ENCODE peak calls at places on chromosomes 16 and 17, in six cellular contexts. One of them, this sample, is unnamed.

GRCh38 chr16:50644730-50645129 is 36.4 kb downstream of the SNX20 start:
- DNase-seq in HFF-Myc: no peak
- DNase-seq in tibial nerve: peak
- DNase-seq in MM.1S: peak
- DNase-seq in brain microvascular endothelial cell: peak
- DNase-seq in fibroblast of lung: peak
- DNase-seq in this sample: no peak

GRCh38 chr17:7191571-7192270 is 12.6 kb upstream of the ASGR1 start:
- DNase-seq in HFF-Myc: no peak
- DNase-seq in tibial nerve: peak
- DNase-seq in MM.1S: peak
- DNase-seq in brain microvascular endothelial cell: no peak
- DNase-seq in fibroblast of lung: peak
- DNase-seq in this sample: no peak

GRCh38 chr17:45857977-45858708 is 13.5 kb downstream of the SPPL2C start:
- DNase-seq in HFF-Myc: no peak
- DNase-seq in tibial nerve: peak
- DNase-seq in MM.1S: no peak
- DNase-seq in brain microvascular endothelial cell: peak
- DNase-seq in fibroblast of lung: peak
- DNase-seq in this sample: peak

GRCh38 chr17:57408064-57408811 is 151.9 kb downstream of the MSI2 start:
- DNase-seq in HFF-Myc: no peak
- DNase-seq in tibial nerve: no peak
- DNase-seq in MM.1S: no peak
- DNase-seq in brain microvascular endothelial cell: no peak
- DNase-seq in fibroblast of lung: peak
- DNase-seq in this sample: no peak

GRCh38 chr16:59058261-59058660 is 324.1 kb upstream of the GOT2 start:
- DNase-seq in HFF-Myc: no peak
- DNase-seq in tibial nerve: no peak
- DNase-seq in MM.1S: no peak
- DNase-seq in brain microvascular endothelial cell: no peak
- DNase-seq in fibroblast of lung: no peak
- DNase-seq in this sample: no peak

GRCh38 chr16:85258166-85258565 is 145.9 kb upstream of the CIBAR2 start:
- DNase-seq in HFF-Myc: no peak
- DNase-seq in tibial nerve: no peak
- DNase-seq in MM.1S: no peak
- DNase-seq in brain microvascular endothelial cell: no peak
- DNase-seq in fibroblast of lung: no peak
- DNase-seq in this sample: no peak

GRCh38 chr17:47223007-47223406 is 13.9 kb downstream of the MYL4 start:
- DNase-seq in HFF-Myc: no peak
- DNase-seq in tibial nerve: no peak
- DNase-seq in MM.1S: no peak
- DNase-seq in brain microvascular endothelial cell: no peak
- DNase-seq in fibroblast of lung: no peak
- DNase-seq in this sample: no peak

GRCh38 chr17:50696365-50696879 is 11.3 kb downstream of the ANKRD40 start:
- DNase-seq in HFF-Myc: no peak
- DNase-seq in tibial nerve: no peak
- DNase-seq in MM.1S: peak
- DNase-seq in brain microvascular endothelial cell: no peak
- DNase-seq in fibroblast of lung: no peak
- DNase-seq in this sample: no peak

GRCh38 chr16:85984211-85984880 is 85.4 kb downstream of the IRF8 start:
- DNase-seq in HFF-Myc: no peak
- DNase-seq in tibial nerve: no peak
- DNase-seq in MM.1S: no peak
- DNase-seq in brain microvascular endothelial cell: no peak
- DNase-seq in fibroblast of lung: no peak
- DNase-seq in this sample: no peak

GRCh38 chr16:87874639-87875472 is 5.5 kb upstream of the SLC7A5 start:
- DNase-seq in HFF-Myc: no peak
- DNase-seq in tibial nerve: no peak
- DNase-seq in MM.1S: no peak
- DNase-seq in brain microvascular endothelial cell: no peak
- DNase-seq in fibroblast of lung: no peak
- DNase-seq in this sample: no peak

GRCh38 chr17:11853321-11854151 is 143.7 kb downstream of the ZNF18 start:
- DNase-seq in HFF-Myc: no peak
- DNase-seq in tibial nerve: no peak
- DNase-seq in MM.1S: no peak
- DNase-seq in brain microvascular endothelial cell: no peak
- DNase-seq in fibroblast of lung: peak
- DNase-seq in this sample: no peak

GRCh38 chr17:82752371-82753200 is 721 bp downstream of the TBCD start:
- DNase-seq in HFF-Myc: no peak
- DNase-seq in tibial nerve: no peak
- DNase-seq in MM.1S: peak
- DNase-seq in brain microvascular endothelial cell: no peak
- DNase-seq in fibroblast of lung: peak
- DNase-seq in this sample: no peak

GRCh38 chr16:56787185-56787584 is 57.3 kb downstream of the NUP93 start:
- DNase-seq in HFF-Myc: no peak
- DNase-seq in tibial nerve: no peak
- DNase-seq in MM.1S: no peak
- DNase-seq in brain microvascular endothelial cell: no peak
- DNase-seq in fibroblast of lung: no peak
- DNase-seq in this sample: no peak

GRCh38 chr16:67396159-67396774 is 3.0 kb upstream of the TPPP3 start:
- DNase-seq in HFF-Myc: peak
- DNase-seq in tibial nerve: peak
- DNase-seq in MM.1S: peak
- DNase-seq in brain microvascular endothelial cell: peak
- DNase-seq in fibroblast of lung: peak
- DNase-seq in this sample: peak

GRCh38 chr16:66115373-66115772 is 251.1 kb upstream of the CDH5 start:
- DNase-seq in HFF-Myc: no peak
- DNase-seq in tibial nerve: no peak
- DNase-seq in MM.1S: no peak
- DNase-seq in brain microvascular endothelial cell: no peak
- DNase-seq in fibroblast of lung: no peak
- DNase-seq in this sample: no peak
- TF ChIP-seq CTCF in HFF-Myc: peak
- TF ChIP-seq CTCF in tibial nerve: no peak
- TF ChIP-seq CTCF in MM.1S: no peak
- TF ChIP-seq CTCF in brain microvascular endothelial cell: peak
- TF ChIP-seq CTCF in fibroblast of lung: no peak
- TF ChIP-seq CTCF in this sample: no peak

DNA sequence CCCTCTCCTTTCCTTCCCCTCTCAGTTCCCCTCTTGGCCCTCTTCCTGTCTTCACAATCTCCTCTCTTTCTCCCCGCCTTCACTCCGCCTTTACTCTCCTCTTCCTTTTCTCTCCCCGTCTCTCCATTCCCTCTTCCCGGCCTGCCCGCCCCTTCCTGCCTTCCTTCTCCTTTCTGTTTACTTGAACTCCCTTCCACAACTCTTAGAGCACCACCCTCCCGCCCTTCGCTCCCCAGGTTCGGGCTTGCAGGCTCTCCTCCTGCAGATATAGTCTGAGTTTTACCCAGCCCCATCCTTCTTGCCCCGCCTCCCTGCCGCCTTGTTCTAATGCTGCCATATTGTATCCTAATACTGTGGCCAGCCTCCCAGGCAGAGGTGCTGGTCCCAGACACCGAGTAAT is 201.5 kb upstream of the N4BP1 start:
- DNase-seq in HFF-Myc: no peak
- DNase-seq in tibial nerve: no peak
- DNase-seq in MM.1S: no peak
- DNase-seq in brain microvascular endothelial cell: no peak
- DNase-seq in fibroblast of lung: no peak
- DNase-seq in this sample: no peak
- H3K4me3 ChIP-seq in HFF-Myc: no peak
- H3K4me3 ChIP-seq in tibial nerve: peak
- H3K4me3 ChIP-seq in MM.1S: no peak
- H3K4me3 ChIP-seq in brain microvascular endothelial cell: no peak
- H3K4me3 ChIP-seq in fibroblast of lung: no peak
- H3K4me3 ChIP-seq in this sample: no peak

GRCh38 chr17:63446218-63446980 is at the start of gene CYB561:
- DNase-seq in HFF-Myc: no peak
- DNase-seq in tibial nerve: peak
- DNase-seq in MM.1S: peak
- DNase-seq in brain microvascular endothelial cell: no peak
- DNase-seq in fibroblast of lung: peak
- DNase-seq in this sample: no peak
- TF ChIP-seq CTCF in HFF-Myc: no peak
- TF ChIP-seq CTCF in tibial nerve: no peak
- TF ChIP-seq CTCF in MM.1S: no peak
- TF ChIP-seq CTCF in brain microvascular endothelial cell: peak
- TF ChIP-seq CTCF in fibroblast of lung: no peak
- TF ChIP-seq CTCF in this sample: peak

GRCh38 chr16:73149329-73149728 is 101.4 kb upstream of the ZFHX3 start:
- DNase-seq in HFF-Myc: no peak
- DNase-seq in tibial nerve: no peak
- DNase-seq in MM.1S: no peak
- DNase-seq in brain microvascular endothelial cell: no peak
- DNase-seq in fibroblast of lung: no peak
- DNase-seq in this sample: no peak

GRCh38 chr16:73151225-73151624 is 103.3 kb upstream of the ZFHX3 start:
- DNase-seq in HFF-Myc: no peak
- DNase-seq in tibial nerve: no peak
- DNase-seq in MM.1S: no peak
- DNase-seq in brain microvascular endothelial cell: no peak
- DNase-seq in fibroblast of lung: no peak
- DNase-seq in this sample: no peak

GRCh38 chr16:73154063-73154870 is 106.3 kb upstream of the ZFHX3 start:
- DNase-seq in HFF-Myc: no peak
- DNase-seq in tibial nerve: peak
- DNase-seq in MM.1S: no peak
- DNase-seq in brain microvascular endothelial cell: no peak
- DNase-seq in fibroblast of lung: peak
- DNase-seq in this sample: no peak

GRCh38 chr16:73150790-73151189 is 102.9 kb upstream of the ZFHX3 start:
- DNase-seq in HFF-Myc: no peak
- DNase-seq in tibial nerve: no peak
- DNase-seq in MM.1S: no peak
- DNase-seq in brain microvascular endothelial cell: no peak
- DNase-seq in fibroblast of lung: no peak
- DNase-seq in this sample: no peak

GRCh38 chr16:73152731-73153130 is 104.8 kb upstream of the ZFHX3 start:
- DNase-seq in HFF-Myc: no peak
- DNase-seq in tibial nerve: no peak
- DNase-seq in MM.1S: no peak
- DNase-seq in brain microvascular endothelial cell: no peak
- DNase-seq in fibroblast of lung: peak
- DNase-seq in this sample: no peak
- H3K4me3 ChIP-seq in HFF-Myc: no peak
- H3K4me3 ChIP-seq in tibial nerve: no peak
- H3K4me3 ChIP-seq in MM.1S: no peak
- H3K4me3 ChIP-seq in brain microvascular endothelial cell: no peak
- H3K4me3 ChIP-seq in fibroblast of lung: no peak
- H3K4me3 ChIP-seq in this sample: no peak

GRCh38 chr16:27402569-27402963 is 592 bp downstream of the IL21R start:
- DNase-seq in HFF-Myc: no peak
- DNase-seq in tibial nerve: no peak
- DNase-seq in MM.1S: no peak
- DNase-seq in brain microvascular endothelial cell: no peak
- DNase-seq in fibroblast of lung: no peak
- DNase-seq in this sample: no peak

GRCh38 chr16:27402964-27403600 is 1.1 kb downstream of the IL21R start:
- DNase-seq in HFF-Myc: no peak
- DNase-seq in tibial nerve: no peak
- DNase-seq in MM.1S: no peak
- DNase-seq in brain microvascular endothelial cell: no peak
- DNase-seq in fibroblast of lung: no peak
- DNase-seq in this sample: no peak

GRCh38 chr16:27400751-27401620 is 988 bp upstream of the IL21R start:
- DNase-seq in HFF-Myc: no peak
- DNase-seq in tibial nerve: no peak
- DNase-seq in MM.1S: no peak
- DNase-seq in brain microvascular endothelial cell: peak
- DNase-seq in fibroblast of lung: peak
- DNase-seq in this sample: peak

GRCh38 chr16:27403601-27403992 is 1.6 kb downstream of the IL21R start:
- DNase-seq in HFF-Myc: no peak
- DNase-seq in tibial nerve: no peak
- DNase-seq in MM.1S: no peak
- DNase-seq in brain microvascular endothelial cell: no peak
- DNase-seq in fibroblast of lung: no peak
- DNase-seq in this sample: no peak

DNA sequence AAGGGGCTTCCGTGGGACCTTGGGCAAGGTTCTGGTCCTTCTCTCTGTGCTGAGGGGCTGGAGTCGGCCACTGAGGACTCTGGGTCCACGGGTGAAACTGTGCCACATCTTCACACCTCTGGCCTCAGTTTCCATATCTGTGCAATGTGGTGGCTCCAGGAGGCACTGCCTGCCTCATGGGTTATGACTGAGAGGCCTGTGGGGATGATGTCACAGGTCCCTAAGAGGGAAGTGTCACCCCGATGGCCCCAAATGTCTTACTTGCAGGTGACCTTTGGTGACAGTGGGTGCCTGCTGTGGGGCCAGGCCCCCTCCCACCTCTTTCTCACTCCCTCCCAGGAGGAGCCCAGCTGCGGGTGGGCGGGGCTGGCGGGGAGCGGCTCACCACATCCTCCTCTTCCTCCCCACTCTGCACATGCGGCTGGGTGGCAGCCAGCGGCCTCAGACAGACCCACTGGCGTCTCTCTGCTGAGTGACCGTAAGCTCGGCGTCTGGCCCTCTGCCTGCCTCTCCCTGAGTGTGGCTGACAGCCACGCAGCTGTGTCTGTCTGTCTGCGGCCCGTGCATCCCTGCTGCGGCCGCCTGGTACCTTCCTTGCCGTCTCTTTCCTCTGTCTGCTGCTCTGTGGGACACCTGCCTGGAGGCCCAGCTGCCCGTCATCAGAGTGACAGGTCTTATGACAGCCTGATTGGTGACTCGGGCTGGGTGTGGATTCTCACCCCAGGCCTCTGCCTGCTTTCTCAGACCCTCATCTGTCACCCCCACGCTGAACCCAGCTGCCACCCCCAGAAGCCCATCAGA is at the start of gene IL21R:
- DNase-seq in HFF-Myc: peak
- DNase-seq in tibial nerve: no peak
- DNase-seq in MM.1S: peak
- DNase-seq in brain microvascular endothelial cell: peak
- DNase-seq in fibroblast of lung: peak
- DNase-seq in this sample: no peak
- TF ChIP-seq CTCF in HFF-Myc: no peak
- TF ChIP-seq CTCF in tibial nerve: no peak
- TF ChIP-seq CTCF in MM.1S: no peak
- TF ChIP-seq CTCF in brain microvascular endothelial cell: no peak
- TF ChIP-seq CTCF in fibroblast of lung: no peak
- TF ChIP-seq CTCF in this sample: no peak

DNA sequence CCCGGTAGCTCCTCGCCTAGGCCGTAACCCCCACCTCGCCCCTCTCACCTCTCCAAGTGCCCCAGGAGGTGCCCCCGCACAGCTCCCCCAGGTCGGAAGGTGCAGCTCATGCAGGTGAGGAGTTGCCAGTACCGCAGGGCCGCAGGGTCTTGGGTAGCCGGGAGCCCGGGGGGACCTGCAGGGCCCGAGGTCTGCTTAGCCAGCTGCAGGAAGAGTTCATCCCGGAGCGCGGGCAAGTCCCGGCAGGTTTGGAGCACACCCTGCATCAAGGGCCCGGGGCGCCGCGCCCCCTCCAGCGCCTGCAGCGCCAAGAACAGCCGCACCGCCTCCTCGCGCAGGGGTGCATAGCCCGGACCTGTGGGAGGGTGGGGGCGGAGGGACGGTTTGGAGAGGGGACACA is 4.8 kb downstream of the PLEKHH3 start:
- DNase-seq in HFF-Myc: no peak
- DNase-seq in tibial nerve: no peak
- DNase-seq in MM.1S: no peak
- DNase-seq in brain microvascular endothelial cell: no peak
- DNase-seq in fibroblast of lung: no peak
- DNase-seq in this sample: no peak
- H3K4me3 ChIP-seq in HFF-Myc: no peak
- H3K4me3 ChIP-seq in tibial nerve: no peak
- H3K4me3 ChIP-seq in MM.1S: no peak
- H3K4me3 ChIP-seq in brain microvascular endothelial cell: no peak
- H3K4me3 ChIP-seq in fibroblast of lung: no peak
- H3K4me3 ChIP-seq in this sample: no peak

This sample was measured in kidney epithelial cell.